ENCODE peak calls at places on chromosomes 12 and 14, in nine cellular contexts. Q, N, D, X, P, E, B, R and I are unnamed samples.

GRCh38 chr12:24991209-24992049 is 42.5 kb upstream of the BCAT1 start:
- DNase-seq in D (peak; percentile 39), B (no peak), X (peak; percentile 30), N (no peak), R (no peak), E (peak; percentile 64), Q (no peak), P (no peak), I (peak; percentile 77)

GRCh38 chr12:33476058-33476457 is 36.4 kb upstream of the SYT10 start:
- DNase-seq in Q (no peak), X (no peak), N (no peak), P (no peak), B (no peak), D (no peak), R (no peak), E (no peak), I (no peak)

GRCh38 chr12:13275366-13275765 is 78.8 kb downstream of the EMP1 start:
- DNase-seq in P (no peak), Q (no peak), E (no peak), X (no peak), N (no peak), R (no peak), D (no peak), B (no peak), I (no peak)

GRCh38 chr14:61342486-61342885 is 21.1 kb downstream of the PRKCH start:
- DNase-seq in P (no peak), D (no peak), Q (peak; percentile 73), B (peak; percentile 32), N (peak; percentile 44), E (no peak), X (no peak), R (peak; percentile 48), I (no peak)

GRCh38 chr12:7079826-7080125 is 12.5 kb downstream of the C1R start:
- DNase-seq in D (no peak), R (no peak), E (peak; percentile 50), B (no peak), P (no peak), N (no peak), Q (no peak), X (no peak), I (no peak)

GRCh38 chr14:46048127-46048526 is 603.5 kb downstream of the RPL10L start:
- DNase-seq in D (peak; percentile 45), B (no peak), R (no peak), Q (no peak), X (no peak), N (no peak), E (no peak), P (no peak), I (peak; percentile 72)

GRCh38 chr12:68899251-68899771 is 33.7 kb downstream of the CPM start:
- DNase-seq in D (no peak), B (no peak), Q (no peak), N (no peak), P (peak; percentile 82), X (peak; percentile 25), E (peak; percentile 84), R (peak; percentile 37), I (peak; percentile 56)

GRCh38 chr12:118960161-118960560 is 21.2 kb upstream of the SRRM4 start:
- DNase-seq in Q (no peak), R (no peak), P (no peak), X (no peak), E (no peak), D (no peak), B (no peak), N (no peak), I (no peak)

GRCh38 chr12:57485695-57486094 is 2.2 kb upstream of the MARS1 start:
- DNase-seq in N (no peak), B (no peak), D (no peak), X (no peak), R (no peak), P (no peak), Q (no peak), E (no peak), I (no peak)

GRCh38 chr14:71932229-71932951 is at the start of gene RGS6:
- DNase-seq in D (peak; percentile 69), B (peak; percentile 20), X (peak; percentile 4), P (no peak), R (no peak), Q (no peak), E (peak; percentile 8), N (peak; percentile 4), I (peak; percentile 12)

GRCh38 chr12:93966516-93967133 is 181.8 kb upstream of the PLXNC1 start:
- DNase-seq in Q (no peak), D (no peak), E (no peak), R (no peak), P (no peak), N (no peak), X (no peak), B (no peak), I (no peak)

GRCh38 chr12:117583677-117584076 is 222.3 kb upstream of the NOS1 start:
- DNase-seq in D (no peak), P (no peak), X (peak; percentile 24), Q (no peak), E (no peak), R (no peak), N (no peak), B (peak; percentile 36), I (no peak)